ENCODE peak calls at places on chromosomes 1 and 21, in seven cellular contexts. X is IMR-90, T is body of pancreas, Q is AG04450, G is foreskin fibroblast, F is fibroblast of mammary gland, E is Peyer's patch. Y is an unnamed sample.

GRCh38 chr21:37383066-37383465 is 16.5 kb downstream of the DYRK1A start:
- DNase-seq in X (no peak), T (no peak), Q (no peak), G (no peak), F (peak), E (no peak), Y (peak)

GRCh38 chr1:228974296-228974695 is 239.0 kb downstream of the RHOU start:
- DNase-seq in X (no peak), T (no peak), Q (no peak), G (no peak), F (no peak), E (no peak), Y (no peak)

GRCh38 chr1:105027838-105028471 is 1278.3 kb downstream of the AMY1C start:
- DNase-seq in X (no peak), T (no peak), Q (no peak), G (no peak), F (no peak), E (no peak), Y (no peak)

GRCh38 chr1:164504699-164505098 is 54.3 kb upstream of the PBX1 start:
- DNase-seq in X (peak), T (no peak), Q (no peak), G (peak), F (peak), E (no peak), Y (peak)

GRCh38 chr1:9429369-9429766 is 109.9 kb upstream of the SLC25A33 start:
- DNase-seq in X (no peak), T (no peak), Q (no peak), G (no peak), F (no peak), E (no peak), Y (no peak)

GRCh38 chr1:50978144-50978851 is 8.3 kb downstream of the CDKN2C start:
- DNase-seq in X (peak), T (peak), Q (no peak), G (peak), F (peak), E (peak), Y (peak)

GRCh38 chr1:108077991-108078390 is 113.0 kb upstream of the VAV3 start:
- DNase-seq in X (no peak), T (no peak), Q (no peak), G (no peak), F (no peak), E (no peak), Y (no peak)

GRCh38 chr1:185871627-185872150 is 137.5 kb downstream of the HMCN1 start:
- DNase-seq in X (no peak), T (no peak), Q (no peak), G (no peak), F (no peak), E (no peak), Y (no peak)

GRCh38 chr21:37149411-37149810 is 76.4 kb downstream of the TTC3 start:
- DNase-seq in X (peak), T (no peak), Q (peak), G (peak), F (peak), E (no peak), Y (peak)

GRCh38 chr1:151837841-151838490 is 1.7 kb downstream of the C2CD4D start:
- DNase-seq in X (peak), T (no peak), Q (no peak), G (peak), F (no peak), E (no peak), Y (no peak)

GRCh38 chr1:186987769-186988168 is 159.0 kb downstream of the PLA2G4A start:
- DNase-seq in X (no peak), T (no peak), Q (no peak), G (no peak), F (no peak), E (no peak), Y (no peak)
- TF ChIP-seq CTCF in X (no peak), T (no peak), Q (peak), G (peak), F (peak), E (no peak), Y (peak)

GRCh38 chr1:180163044-180163443 is 8.4 kb downstream of the QSOX1 start:
- DNase-seq in X (no peak), T (no peak), Q (no peak), G (no peak), F (no peak), E (no peak), Y (no peak)
- H3K4me3 ChIP-seq in X (no peak), T (no peak), Q (no peak), G (no peak), F (no peak), E (no peak), Y (no peak)

DNA sequence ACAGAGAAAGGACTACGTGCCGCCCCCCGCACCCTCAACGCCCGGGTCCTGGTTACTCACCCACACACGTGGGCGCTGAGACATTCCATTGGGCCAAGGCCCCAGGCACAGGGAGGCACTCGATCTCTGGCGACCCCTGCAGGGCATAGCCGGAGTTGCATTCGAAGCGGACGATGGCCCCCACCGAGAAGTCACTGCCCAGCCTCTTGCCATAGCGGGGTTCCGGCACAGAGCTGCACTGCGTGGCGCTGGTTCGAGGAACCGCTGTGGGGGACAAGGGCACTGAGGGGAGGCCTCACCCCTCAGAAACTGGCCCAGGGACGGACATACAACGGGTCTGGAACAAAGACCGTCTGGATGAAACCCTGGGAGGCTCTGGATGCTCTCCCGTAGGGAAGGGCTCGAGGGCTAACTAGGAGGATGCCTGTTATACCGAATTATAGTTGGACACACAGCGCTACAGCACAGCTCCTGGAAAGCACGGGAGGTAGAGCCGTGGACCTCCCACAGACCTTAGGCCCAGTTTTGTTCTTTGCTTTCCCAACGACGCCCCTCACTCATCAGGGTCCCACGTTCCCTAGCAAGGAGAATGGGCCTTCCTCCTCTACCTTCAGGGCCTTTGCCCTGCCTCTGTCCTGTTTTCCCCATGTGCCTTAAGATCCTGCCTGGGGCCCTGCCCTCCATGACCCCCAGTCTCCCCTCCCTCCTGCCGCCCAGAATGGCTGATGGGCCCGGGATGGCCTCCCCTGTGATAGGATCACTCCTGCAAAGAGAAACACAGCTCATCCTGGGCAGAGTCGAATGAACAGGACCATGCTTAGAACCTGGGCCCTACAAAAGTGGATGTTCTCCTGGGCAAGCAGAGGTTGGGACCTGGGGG is 152.8 kb downstream of the ZSCAN20 start:
- DNase-seq in X (no peak), T (no peak), Q (no peak), G (no peak), F (no peak), E (no peak), Y (no peak)
- TF ChIP-seq CTCF in X (peak), T (no peak), Q (peak), G (peak), F (peak), E (no peak), Y (no peak)

GRCh38 chr1:115593365-115594259 is 48.2 kb upstream of the VANGL1 start:
- DNase-seq in X (no peak), T (no peak), Q (no peak), G (no peak), F (no peak), E (no peak), Y (peak)
- H3K4me3 ChIP-seq in X (no peak), T (no peak), Q (no peak), G (no peak), F (no peak), E (no peak), Y (no peak)

DNA sequence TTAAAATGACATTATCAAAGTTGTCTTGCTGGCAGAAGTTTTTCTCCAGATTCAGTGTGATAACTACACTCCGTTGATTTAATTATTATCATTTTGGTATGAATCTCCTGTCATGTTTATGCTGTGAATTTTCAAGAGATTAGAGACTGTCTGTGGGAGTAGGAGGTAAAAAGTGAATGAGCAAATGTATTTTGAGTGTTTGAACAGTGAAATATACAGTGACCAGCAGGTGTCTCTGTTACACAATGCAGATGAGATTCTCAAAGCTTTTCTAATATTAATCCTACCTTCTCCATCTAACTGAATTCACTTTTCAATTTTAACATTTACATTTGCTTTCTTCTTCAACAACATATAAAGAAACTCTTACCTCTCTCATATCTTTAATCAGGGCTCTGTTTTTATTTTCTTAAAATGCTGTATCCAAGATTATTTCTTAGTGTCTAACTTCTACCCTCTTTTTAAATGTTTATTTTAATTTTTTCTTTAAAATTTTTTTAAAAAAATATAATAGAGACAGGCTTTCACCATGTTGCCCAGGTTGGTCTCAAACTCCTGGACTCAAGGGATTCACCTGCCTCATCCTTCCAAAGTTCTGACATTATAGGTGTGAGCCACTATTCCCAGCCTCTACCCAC is 20.9 kb upstream of the HSPA13 start:
- DNase-seq in X (peak), T (no peak), Q (no peak), G (peak), F (peak), E (no peak), Y (peak)
- TF ChIP-seq CTCF in X (peak), T (peak), Q (peak), G (peak), F (peak), E (no peak), Y (peak)

DNA sequence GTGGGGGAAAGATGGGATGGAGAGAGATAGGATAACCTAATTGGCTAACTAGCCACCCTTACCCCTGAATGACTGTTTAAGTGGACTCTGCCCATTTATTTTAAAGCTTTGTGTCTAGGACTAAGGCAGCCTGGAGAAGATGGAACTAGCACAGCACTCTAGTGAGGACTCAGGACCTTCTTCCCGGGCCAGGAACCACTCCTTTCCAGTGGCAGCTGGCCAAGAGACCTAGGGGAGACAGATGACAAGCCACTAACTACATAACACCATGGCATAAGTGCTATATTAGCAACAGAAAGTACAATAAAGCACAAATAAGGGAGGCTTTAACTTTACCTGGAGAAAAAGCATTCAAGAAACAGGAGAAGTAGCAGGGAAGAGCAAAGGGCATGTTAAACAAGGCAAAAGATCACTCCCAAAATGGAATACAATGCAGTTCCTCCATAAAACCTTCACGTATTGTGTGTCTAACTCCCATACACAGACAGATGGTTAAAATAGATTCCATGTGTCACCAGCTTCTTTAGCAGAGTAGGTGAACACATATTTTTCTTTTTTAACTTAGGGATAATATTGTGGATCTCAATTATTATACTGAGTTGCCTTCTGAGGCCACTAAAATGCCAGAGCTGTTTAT is 20.6 kb downstream of the CLCA1 start:
- DNase-seq in X (no peak), T (no peak), Q (no peak), G (no peak), F (no peak), E (no peak), Y (no peak)
- H3K4me3 ChIP-seq in X (no peak), T (no peak), Q (no peak), G (no peak), F (no peak), E (no peak), Y (no peak)

DNA sequence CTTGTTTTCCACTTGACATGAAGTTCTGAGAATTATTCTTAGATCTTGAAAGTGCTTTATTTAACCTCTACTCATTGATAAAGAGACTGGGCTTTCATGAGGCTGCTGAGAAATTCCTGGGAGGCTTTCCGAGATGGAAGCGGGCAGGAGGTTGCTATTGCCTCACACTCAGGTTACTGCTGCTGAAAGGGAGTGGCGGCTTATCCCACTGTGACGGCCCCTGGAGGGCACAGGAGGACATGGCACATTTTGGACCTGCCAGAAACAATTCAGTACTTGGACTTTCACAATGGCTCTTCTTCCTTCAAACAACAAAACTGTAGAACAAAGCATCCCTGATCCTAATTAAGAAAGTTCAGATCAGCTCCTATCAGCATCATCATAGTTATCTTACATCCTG is 16.2 kb upstream of the MARK1 start:
- DNase-seq in X (no peak), T (no peak), Q (no peak), G (no peak), F (no peak), E (no peak), Y (no peak)
- TF ChIP-seq CTCF in X (no peak), T (no peak), Q (peak), G (no peak), F (peak), E (no peak), Y (no peak)

DNA sequence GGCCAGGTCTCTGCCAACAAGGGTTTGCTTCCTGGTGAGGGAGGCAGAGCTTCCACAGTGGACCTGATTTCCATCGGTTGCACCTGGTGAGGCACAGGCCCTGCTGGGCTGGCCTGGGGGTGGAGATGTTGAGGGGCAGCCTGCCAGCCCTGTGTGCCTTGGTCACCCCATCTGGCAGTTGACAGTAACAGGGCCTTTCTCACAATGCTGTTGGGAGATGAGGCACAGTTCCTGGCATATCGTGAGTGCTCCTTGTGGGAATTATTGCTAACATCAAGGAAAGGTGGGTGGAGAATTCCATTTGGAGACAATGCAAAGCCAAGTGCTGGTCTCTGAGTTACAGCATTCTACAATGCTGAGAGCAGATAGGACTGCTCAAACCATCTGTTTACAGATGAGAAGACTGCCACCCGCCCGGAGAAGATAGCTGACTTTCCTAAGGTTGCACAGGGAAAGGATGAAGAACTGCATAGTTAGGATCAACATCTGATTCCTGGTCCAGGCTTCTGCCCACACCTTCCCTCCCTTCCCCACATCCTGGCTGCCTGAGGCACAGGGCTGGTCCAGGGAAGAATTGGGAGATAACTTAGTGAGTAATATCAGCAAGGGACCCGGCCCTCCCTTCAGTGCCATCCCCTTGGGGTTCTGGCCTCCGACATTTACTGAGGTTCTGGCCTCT is 1.8 kb downstream of the SERINC2 start:
- DNase-seq in X (no peak), T (peak), Q (no peak), G (peak), F (peak), E (no peak), Y (no peak)
- H3K4me3 ChIP-seq in X (peak), T (no peak), Q (peak), G (peak), F (peak), E (no peak), Y (no peak)

DNA sequence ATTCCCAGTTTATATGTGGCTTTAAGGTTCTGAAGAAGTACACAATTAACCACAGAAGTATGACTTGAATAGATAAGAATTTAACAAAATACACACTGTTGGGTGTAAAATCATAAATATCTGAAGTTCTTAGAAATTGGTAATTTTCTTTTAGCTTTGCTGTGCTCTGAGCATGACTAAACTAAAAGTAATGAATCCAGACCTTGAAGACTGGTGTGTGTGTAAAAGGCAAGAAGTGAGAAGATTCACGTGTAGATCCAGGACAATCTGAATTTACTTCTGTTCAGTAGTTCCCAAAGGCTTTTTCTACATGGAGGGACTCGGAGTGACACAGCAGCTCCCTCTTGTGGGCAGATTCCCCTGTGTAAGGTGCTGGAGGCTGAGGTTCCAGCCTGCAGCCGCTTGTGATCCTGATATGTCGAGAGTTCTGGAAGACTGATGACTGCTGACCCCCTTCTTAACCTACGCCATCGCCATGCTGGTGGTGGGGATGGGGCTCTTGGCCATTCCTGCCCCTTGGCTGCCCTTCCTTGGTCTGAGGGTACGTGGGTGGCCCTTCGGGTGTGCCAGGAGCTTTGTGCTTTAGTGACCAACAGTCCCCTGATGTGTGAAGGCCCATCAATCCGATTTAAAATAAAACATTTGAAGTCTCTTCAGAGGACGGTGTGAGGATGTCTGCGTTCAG is 62.7 kb downstream of the ADARB1 start:
- DNase-seq in X (peak), T (peak), Q (peak), G (peak), F (peak), E (peak), Y (peak)
- TF ChIP-seq CTCF in X (peak), T (peak), Q (peak), G (peak), F (peak), E (peak), Y (peak)

DNA sequence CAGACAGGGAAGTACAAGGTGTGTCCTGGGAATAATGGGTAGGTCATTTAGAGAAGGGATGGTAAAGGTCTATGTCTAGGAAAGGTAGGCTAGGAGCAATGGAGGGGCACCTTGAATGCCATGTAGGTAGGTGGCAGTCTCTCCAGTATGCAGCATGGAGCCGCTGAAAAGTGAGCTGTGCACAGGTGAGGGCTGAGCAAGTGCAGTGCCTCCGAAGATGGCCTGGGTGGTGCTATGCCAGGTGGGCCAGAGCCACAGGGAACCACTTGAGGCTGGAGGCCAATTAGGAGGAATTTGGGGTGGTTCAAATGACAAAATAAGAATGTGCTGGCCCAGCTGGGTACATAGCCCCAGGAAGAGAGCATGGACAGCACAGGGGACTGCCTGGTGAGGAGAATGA is 25.0 kb downstream of the RNU5D-1 start:
- DNase-seq in X (no peak), T (no peak), Q (no peak), G (no peak), F (no peak), E (no peak), Y (no peak)
- H3K4me3 ChIP-seq in X (no peak), T (no peak), Q (no peak), G (no peak), F (no peak), E (no peak), Y (no peak)